ENCODE peak calls at places on chromosome 2, in five cellular contexts. I is Caki2; Q is NCI-H2171 treated with DMSO at 0.1 percent for 48 hours; O is AG09309; V is stimulated activated CD8-positive, alpha-beta memory T cell treated with anti-CD3 and anti-CD28 coated beads, Interleukin-2, amount 100 ng/mL, for 48 hours. H is an unnamed sample.

GRCh38 chr2:205077159-205077558 is 531.9 kb downstream of the PARD3B start:
- DNase-seq in I (no peak), Q (no peak), O (no peak), V (no peak), H (no peak)

GRCh38 chr2:138708682-138709241 is 71.4 kb downstream of the NXPH2 start:
- DNase-seq in I (no peak), Q (no peak), O (no peak), V (no peak), H (no peak)

GRCh38 chr2:183059561-183059960 is 19.0 kb upstream of the DUSP19 start:
- DNase-seq in I (peak), Q (no peak), O (no peak), V (no peak), H (peak)

GRCh38 chr2:28342081-28342967 is 50.3 kb upstream of the FOSL2 start:
- DNase-seq in I (peak), Q (no peak), O (peak), V (no peak), H (no peak)

GRCh38 chr2:66846887-66847286 is 412.0 kb downstream of the MEIS1 start:
- DNase-seq in I (peak), Q (no peak), O (no peak), V (no peak), H (no peak)

GRCh38 chr2:23801396-23801795 is 125.5 kb downstream of the ATAD2B start:
- DNase-seq in I (no peak), Q (no peak), O (peak), V (no peak), H (peak)

GRCh38 chr2:47422560-47422959 is 19.6 kb downstream of the MSH2 start:
- DNase-seq in I (no peak), Q (no peak), O (peak), V (no peak), H (no peak)

GRCh38 chr2:180002198-180002597 is 4.9 kb downstream of the CWC22 start:
- DNase-seq in I (no peak), Q (no peak), O (no peak), V (no peak), H (no peak)

GRCh38 chr2:149049142-149049541 is 10.6 kb downstream of the LYPD6B start:
- DNase-seq in I (no peak), Q (no peak), O (peak), V (no peak), H (no peak)

GRCh38 chr2:100422320-100422719 is 4.9 kb upstream of the CHST10 start:
- DNase-seq in I (peak), Q (peak), O (no peak), V (no peak), H (no peak)

GRCh38 chr2:37180006-37180639 is 8.3 kb downstream of the SULT6B1 start:
- DNase-seq in I (no peak), Q (no peak), O (no peak), V (no peak), H (no peak)

GRCh38 chr2:226887940-226888339 is 52.1 kb downstream of the RHBDD1 start:
- DNase-seq in I (no peak), Q (no peak), O (no peak), V (no peak), H (peak)

GRCh38 chr2:41886757-41887156 is 161.1 kb upstream of the PKDCC start:
- DNase-seq in I (no peak), Q (no peak), O (no peak), V (no peak), H (no peak)

GRCh38 chr2:229501051-229501794 is 213.1 kb downstream of the DNER start:
- DNase-seq in I (no peak), Q (no peak), O (no peak), V (no peak), H (no peak)

GRCh38 chr2:42142476-42143184 is 26.5 kb upstream of the EML4 start:
- DNase-seq in I (peak), Q (no peak), O (no peak), V (no peak), H (no peak)

GRCh38 chr2:42893047-42893758 is 100.8 kb upstream of the HAAO start:
- DNase-seq in I (no peak), Q (no peak), O (no peak), V (no peak), H (no peak)

GRCh38 chr2:219160186-219161017 is at the start of gene NHEJ1:
- DNase-seq in I (peak), Q (peak), O (peak), V (peak), H (peak)

GRCh38 chr2:14907014-14907612 is 274.6 kb downstream of the LRATD1 start:
- DNase-seq in I (no peak), Q (peak), O (no peak), V (no peak), H (no peak)

GRCh38 chr2:25491966-25492532 is 150.3 kb upstream of the DNMT3A start:
- DNase-seq in I (no peak), Q (no peak), O (peak), V (no peak), H (no peak)

GRCh38 chr2:209973328-209973727 is 29.1 kb upstream of the RPE start:
- DNase-seq in I (no peak), Q (peak), O (no peak), V (no peak), H (no peak)

GRCh38 chr2:111883661-111884591 is at the start of gene ANAPC1:
- DNase-seq in I (peak), Q (peak), O (no peak), V (peak), H (peak)

GRCh38 chr2:159797468-159798375 is at the start of gene CD302:
- DNase-seq in I (no peak), Q (no peak), O (no peak), V (peak), H (no peak)

GRCh38 chr2:239092571-239093294 is 244.8 kb downstream of the TWIST2 start:
- DNase-seq in I (no peak), Q (no peak), O (no peak), V (no peak), H (no peak)

GRCh38 chr2:59389240-59389639 is 1148.1 kb upstream of the FANCL start:
- DNase-seq in I (peak), Q (peak), O (no peak), V (no peak), H (no peak)

GRCh38 chr2:63742592-63742991 is 99.1 kb upstream of the UGP2 start:
- DNase-seq in I (no peak), Q (no peak), O (no peak), V (no peak), H (no peak)

GRCh38 chr2:122326448-122326847 is 571.0 kb downstream of the TSN start:
- DNase-seq in I (no peak), Q (no peak), O (no peak), V (no peak), H (no peak)

GRCh38 chr2:60987041-60987440 is 30.5 kb upstream of the PEX13 start:
- DNase-seq in I (no peak), Q (no peak), O (no peak), V (no peak), H (no peak)

GRCh38 chr2:39989888-39990287 is 210.8 kb upstream of the THUMPD2 start:
- DNase-seq in I (no peak), Q (no peak), O (no peak), V (no peak), H (no peak)

GRCh38 chr2:31038385-31038784 is 99.9 kb downstream of the GALNT14 start:
- DNase-seq in I (no peak), Q (no peak), O (no peak), V (no peak), H (no peak)

GRCh38 chr2:6337123-6337830 is 528.4 kb downstream of the CMPK2 start:
- DNase-seq in I (no peak), Q (peak), O (no peak), V (no peak), H (no peak)

GRCh38 chr2:240864475-240864874 is 4.1 kb upstream of the AGXT start:
- DNase-seq in I (no peak), Q (no peak), O (no peak), V (no peak), H (no peak)

GRCh38 chr2:120283649-120284048 is 31.0 kb downstream of the RALB start:
- DNase-seq in I (peak), Q (no peak), O (no peak), V (no peak), H (no peak)

GRCh38 chr2:216052420-216052819 is 29.2 kb downstream of the PECR start:
- DNase-seq in I (no peak), Q (no peak), O (no peak), V (no peak), H (no peak)

GRCh38 chr2:149768320-149768799 is 180.8 kb upstream of the MMADHC start:
- DNase-seq in I (peak), Q (peak), O (peak), V (no peak), H (peak)

H was measured in BJ.